ENCODE peak calls at places on chromosomes 16 and 17, in ten cellular contexts. K is naive thymus-derived CD4-positive, alpha-beta T cell; N is neural progenitor cell; F is pancreas; S is CD8-positive, alpha-beta T cell; D is brain microvascular endothelial cell; J is GM23248; H is adipocyte; C is cardiac muscle cell; E is foreskin fibroblast. M is an unnamed sample.

GRCh38 chr16:62079236-62079635 is 43.0 kb upstream of the CDH8 start:
- DNase-seq in H (no peak), K (no peak), C (no peak), F (no peak), D (peak; percentile 31), J (peak; percentile 0), N (no peak), E (no peak), S (no peak), M (no peak)

GRCh38 chr17:69625449-69625848 is 211.0 kb downstream of the MAP2K6 start:
- DNase-seq in E (no peak), N (peak; percentile 25), D (no peak), S (no peak), K (no peak), J (no peak), H (no peak), C (no peak), F (no peak), M (no peak)

GRCh38 chr16:53717577-53717976 is 13.6 kb downstream of the FTO start:
- DNase-seq in N (no peak), K (no peak), S (no peak), F (no peak), E (no peak), D (no peak), C (no peak), H (no peak), J (no peak), M (no peak)

GRCh38 chr17:73248532-73248931 is 13.1 kb downstream of the CPSF4L start:
- DNase-seq in E (no peak), D (no peak), N (no peak), S (no peak), F (no peak), J (no peak), H (no peak), K (no peak), C (no peak), M (no peak)

GRCh38 chr17:50266384-50267073 is 7.7 kb upstream of the TMEM92 start:
- DNase-seq in K (no peak), J (peak; percentile 91), H (peak; percentile 92), F (peak; percentile 61), N (no peak), S (no peak), C (no peak), E (peak; percentile 88), D (peak; percentile 80), M (peak; percentile 84)

GRCh38 chr17:31587462-31587861 is 196.0 kb downstream of the RAB11FIP4 start:
- DNase-seq in H (no peak), D (no peak), S (no peak), C (no peak), E (no peak), K (no peak), F (no peak), N (no peak), J (no peak), M (no peak)

GRCh38 chr17:77735341-77736206 is 222.9 kb upstream of the TNRC6C start:
- DNase-seq in N (peak; percentile 44), E (no peak), J (peak; percentile 24), D (no peak), K (no peak), F (no peak), S (peak; percentile 42), H (peak; percentile 63), C (peak; percentile 42), M (no peak)

GRCh38 chr17:9729735-9730420 is 61.5 kb downstream of the DHRS7C start:
- DNase-seq in D (no peak), S (no peak), J (peak; percentile 14), H (no peak), F (no peak), E (no peak), C (no peak), N (no peak), K (no peak), M (no peak)

GRCh38 chr17:45385331-45385997 is 47.2 kb downstream of the ARHGAP27 start:
- DNase-seq in N (peak; percentile 93), J (peak; percentile 90), D (peak; percentile 65), C (peak; percentile 93), S (peak; percentile 95), E (peak; percentile 55), H (peak; percentile 95), K (peak; percentile 77), F (peak; percentile 92), M (no peak)

GRCh38 chr16:75305364-75306101 is 54.1 kb upstream of the BCAR1 start:
- DNase-seq in C (peak; percentile 26), D (peak; percentile 100), N (no peak), K (peak; percentile 12), J (peak; percentile 100), S (peak; percentile 52), H (peak; percentile 97), F (peak; percentile 88), E (peak; percentile 100), M (peak; percentile 100)

GRCh38 chr16:15502041-15502725 is 67.8 kb downstream of the BMERB1 start:
- DNase-seq in D (peak; percentile 98), J (peak; percentile 95), S (no peak), F (no peak), K (no peak), H (peak; percentile 91), C (no peak), N (no peak), E (peak; percentile 87), M (peak; percentile 80)

DNA sequence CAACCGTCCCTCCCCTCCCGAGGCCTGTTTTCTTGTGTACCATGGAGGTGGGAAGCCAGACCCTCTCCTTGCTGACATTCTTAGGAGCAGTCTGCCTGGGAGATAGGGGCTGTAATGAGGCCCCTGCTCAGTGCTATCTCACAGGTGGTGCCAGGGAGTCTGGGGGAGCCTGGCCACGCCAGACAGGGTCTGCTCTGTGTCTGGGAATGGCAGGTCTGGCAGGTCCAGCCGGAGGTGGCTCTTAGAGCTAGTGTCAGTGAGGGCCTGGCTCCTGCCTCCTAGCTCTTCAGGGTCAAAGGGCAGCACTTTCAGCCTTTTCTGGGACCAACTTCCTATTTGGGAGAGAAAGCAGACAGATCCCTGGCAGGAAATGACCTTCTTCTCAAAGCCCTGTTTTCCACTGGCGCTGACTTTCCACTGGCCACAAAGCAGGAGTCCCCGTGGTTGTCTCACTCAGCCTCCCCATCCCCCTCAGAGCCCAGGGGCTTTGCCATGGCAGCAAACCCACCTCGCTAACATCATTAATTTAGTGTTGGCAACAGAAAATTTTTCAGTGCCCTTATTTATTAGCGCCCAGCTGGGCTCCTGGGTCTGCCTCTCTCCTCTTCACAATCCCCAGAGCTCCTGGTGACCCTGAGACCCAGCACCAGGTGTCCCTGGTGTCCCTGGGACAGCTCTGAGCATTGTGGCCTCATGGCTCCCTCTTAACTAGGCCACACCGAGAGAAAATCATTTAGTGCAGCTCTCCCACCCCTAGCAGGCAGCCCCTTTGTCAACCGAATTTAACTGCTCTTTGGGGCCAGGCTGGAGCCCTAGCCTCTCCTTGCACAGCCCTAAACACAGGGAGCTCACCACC is 24.0 kb upstream of the DOK4 start:
- DNase-seq in E (no peak), H (no peak), K (no peak), C (peak; percentile 94), D (no peak), F (no peak), J (no peak), S (no peak), N (no peak), M (no peak)
- H3K4me3 ChIP-seq in E (no peak overlapping the region), H (no peak overlapping the region), K (no peak overlapping the region), C (no peak overlapping the region), D (no peak overlapping the region), F (no peak overlapping the region), J (no peak overlapping the region), S (no peak overlapping the region), N (no peak overlapping the region), M (no peak overlapping the region)

DNA sequence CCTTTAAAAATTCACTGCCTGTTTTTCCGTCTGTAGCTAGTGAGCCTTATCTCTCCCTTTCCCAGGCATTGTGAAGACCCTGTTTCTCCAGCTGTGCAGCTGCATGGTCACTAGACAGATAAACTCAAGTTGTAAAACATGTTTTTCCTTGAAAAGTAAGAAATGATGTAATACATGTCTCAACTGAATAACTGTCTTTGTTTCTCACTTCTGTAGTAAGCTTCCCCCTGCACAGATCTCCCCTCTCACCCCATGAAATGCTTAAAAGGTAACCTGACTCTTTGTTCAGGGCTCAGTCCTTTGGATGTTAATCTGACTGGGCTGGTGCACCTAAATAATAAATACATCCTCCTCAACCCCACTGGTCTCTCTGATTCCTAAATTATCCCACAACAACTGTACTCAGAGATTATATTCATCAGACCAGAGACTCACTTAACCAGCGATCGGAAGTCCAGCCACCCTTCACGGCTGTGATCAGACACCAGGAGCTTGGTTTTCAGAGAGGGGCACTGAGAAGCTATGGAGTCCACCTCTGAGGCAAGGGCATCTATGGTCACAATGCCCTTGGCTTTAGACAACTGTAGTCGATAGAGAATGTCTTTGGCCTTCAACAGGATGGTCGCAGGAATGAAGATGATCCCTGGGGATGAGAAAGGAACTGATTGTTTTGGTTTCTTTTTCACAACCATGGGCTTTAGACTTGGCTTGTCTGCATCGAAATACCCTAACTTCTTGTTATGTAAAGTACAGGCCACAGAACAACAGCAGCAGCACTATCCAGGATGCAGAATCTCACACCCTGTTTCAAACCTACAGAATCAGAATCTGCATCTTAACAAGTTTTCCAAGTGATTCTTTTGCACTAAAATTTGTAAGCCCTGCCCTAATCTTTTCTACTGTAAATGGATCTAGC is 15.4 kb downstream of the ACSM1 start:
- DNase-seq in N (no peak), S (no peak), J (no peak), C (no peak), H (no peak), K (no peak), E (no peak), D (no peak), F (no peak), M (no peak)
- H3K4me3 ChIP-seq in N (no peak overlapping the region), S (no peak overlapping the region), J (no peak overlapping the region), C (no peak overlapping the region), H (no peak overlapping the region), K (no peak overlapping the region), E (no peak overlapping the region), D (no peak overlapping the region), F (no peak overlapping the region), M (no peak overlapping the region)

GRCh38 chr17:80137131-80137530 is 9.8 kb downstream of the EIF4A3 start:
- DNase-seq in F (no peak), D (no peak), N (no peak), S (no peak), C (no peak), K (no peak), H (no peak), E (no peak), J (no peak), M (no peak)
- H3K4me3 ChIP-seq in F (no peak overlapping the region), D (no peak overlapping the region), N (no peak overlapping the region), S (no peak overlapping the region), C (no peak overlapping the region), K (no peak overlapping the region), H (no peak overlapping the region), E (no peak overlapping the region), J (no peak overlapping the region), M (no peak overlapping the region)

DNA sequence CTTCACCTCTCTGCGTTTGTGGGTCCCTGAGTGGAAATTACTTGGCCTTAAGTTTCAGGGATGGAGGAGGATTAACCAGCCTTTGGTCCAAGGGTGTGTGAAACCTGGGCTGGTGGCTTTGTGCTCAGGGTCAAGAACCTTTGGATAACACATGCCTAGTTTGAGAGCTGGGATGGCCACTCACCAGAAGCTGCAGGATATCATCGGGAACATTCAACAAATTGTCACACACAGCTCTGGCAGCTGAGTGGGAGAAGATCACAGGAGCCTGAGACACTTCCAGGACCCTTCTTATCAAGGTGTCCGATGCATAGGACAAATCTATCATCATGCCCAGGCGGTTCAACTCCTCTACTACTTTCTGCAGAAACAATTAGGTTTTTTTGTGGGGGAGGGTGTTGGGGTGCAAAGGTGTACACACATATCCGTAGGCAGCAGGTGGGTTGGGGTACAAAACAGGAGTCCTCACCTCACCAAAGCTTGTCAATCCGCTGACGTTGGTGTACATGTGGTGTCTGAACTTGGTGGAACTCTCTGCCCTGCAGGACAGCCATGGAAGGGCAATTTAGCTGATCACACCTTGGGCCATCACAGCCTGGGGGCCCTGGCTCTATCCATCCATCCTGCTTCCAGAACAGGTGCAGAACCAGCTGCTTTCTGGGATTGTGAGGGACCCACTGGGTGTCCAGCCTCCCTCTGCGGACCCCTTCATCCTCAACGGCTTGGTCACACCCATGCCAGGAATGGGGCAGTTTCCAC is 2.7 kb downstream of the DPEP3 start:
- DNase-seq in F (no peak), H (no peak), S (no peak), C (no peak), K (no peak), N (no peak), D (no peak), E (no peak), J (no peak), M (no peak)
- H3K4me3 ChIP-seq in F (no peak overlapping the region), H (no peak overlapping the region), S (no peak overlapping the region), C (no peak overlapping the region), K (no peak overlapping the region), N (no peak overlapping the region), D (no peak overlapping the region), E (no peak overlapping the region), J (no peak overlapping the region), M (no peak overlapping the region)

M was measured in skeletal muscle cell.